ENCODE peak calls at places on chromosomes 11 and 22, in seven cellular contexts. P is body of pancreas, L is endodermal cell, U is colonic mucosa, Y is brain microvascular endothelial cell, Z is coronary artery, W is uterus. K is an unnamed sample.

GRCh38 chr22:47250995-47251765 is 488.7 kb downstream of the TBC1D22A start:
- DNase-seq in P (no peak), L (no peak), U (no peak), Y (no peak), Z (peak), W (no peak), K (no peak)

GRCh38 chr22:22816766-22817410 is 70.7 kb upstream of the IGLL5 start:
- DNase-seq in P (no peak), L (no peak), U (no peak), Y (no peak), Z (no peak), W (no peak), K (no peak)

GRCh38 chr11:16986434-16987204 is 27.6 kb downstream of the PLEKHA7 start:
- DNase-seq in P (peak), L (peak), U (peak), Y (no peak), Z (no peak), W (peak), K (no peak)

GRCh38 chr11:12784987-12785386 is 110.8 kb downstream of the TEAD1 start:
- DNase-seq in P (no peak), L (no peak), U (no peak), Y (no peak), Z (no peak), W (no peak), K (no peak)

GRCh38 chr11:130737866-130738431 is 178.3 kb downstream of the SNX19 start:
- DNase-seq in P (peak), L (peak), U (no peak), Y (peak), Z (no peak), W (peak), K (peak)

GRCh38 chr11:57567512-57568329 is at the start of gene UBE2L6:
- DNase-seq in P (peak), L (peak), U (peak), Y (no peak), Z (peak), W (peak), K (peak)

GRCh38 chr11:121459413-121460041 is 6.8 kb upstream of the SORL1-AS1 start:
- DNase-seq in P (no peak), L (no peak), U (no peak), Y (no peak), Z (no peak), W (no peak), K (no peak)

GRCh38 chr22:45407793-45408192 is 5.6 kb downstream of the SMC1B start:
- DNase-seq in P (no peak), L (no peak), U (no peak), Y (no peak), Z (no peak), W (no peak), K (no peak)

GRCh38 chr22:27476729-27477128 is 324.8 kb downstream of the MN1 start:
- DNase-seq in P (no peak), L (no peak), U (no peak), Y (peak), Z (no peak), W (no peak), K (peak)

GRCh38 chr11:134667175-134667500 is 255.1 kb upstream of the B3GAT1 start:
- DNase-seq in P (no peak), L (no peak), U (no peak), Y (no peak), Z (no peak), W (no peak), K (no peak)

GRCh38 chr11:110250168-110250567 is 46.2 kb downstream of the RDX start:
- DNase-seq in P (no peak), L (no peak), U (no peak), Y (no peak), Z (no peak), W (no peak), K (no peak)

GRCh38 chr22:48576333-48577013 is 1251.2 kb downstream of the BRD1 start:
- DNase-seq in P (no peak), L (peak), U (no peak), Y (no peak), Z (no peak), W (no peak), K (peak)

GRCh38 chr11:22688914-22689313 is 22.5 kb downstream of the GAS2 start:
- DNase-seq in P (no peak), L (no peak), U (no peak), Y (no peak), Z (no peak), W (no peak), K (no peak)

GRCh38 chr11:119483881-119484371 is 61.0 kb upstream of the THY1 start:
- DNase-seq in P (no peak), L (peak), U (no peak), Y (no peak), Z (peak), W (peak), K (no peak)

GRCh38 chr22:30175743-30176288 is 70.7 kb downstream of the LIF start:
- DNase-seq in P (no peak), L (no peak), U (no peak), Y (no peak), Z (no peak), W (no peak), K (no peak)

GRCh38 chr11:126669416-126669815 is 313.9 kb downstream of the ST3GAL4 start:
- DNase-seq in P (no peak), L (no peak), U (no peak), Y (no peak), Z (no peak), W (no peak), K (peak)

GRCh38 chr11:82671451-82671850 is 62.2 kb downstream of the FAM181B start:
- DNase-seq in P (no peak), L (no peak), U (no peak), Y (no peak), Z (no peak), W (no peak), K (no peak)

GRCh38 chr11:1113405-1114201 is 38.9 kb downstream of the MUC2 start:
- DNase-seq in P (no peak), L (peak), U (no peak), Y (no peak), Z (peak), W (no peak), K (no peak)

GRCh38 chr22:49966041-49966715 is 5.6 kb downstream of the PIM3 start:
- DNase-seq in P (peak), L (peak), U (peak), Y (no peak), Z (peak), W (peak), K (no peak)

GRCh38 chr22:49965291-49966040 is 4.9 kb downstream of the PIM3 start:
- DNase-seq in P (peak), L (no peak), U (peak), Y (no peak), Z (peak), W (peak), K (no peak)

GRCh38 chr22:49964136-49964492 is 3.5 kb downstream of the PIM3 start:
- DNase-seq in P (peak), L (no peak), U (no peak), Y (no peak), Z (no peak), W (peak), K (no peak)

GRCh38 chr22:49963647-49964026 is 3.1 kb downstream of the PIM3 start:
- DNase-seq in P (peak), L (no peak), U (peak), Y (no peak), Z (no peak), W (peak), K (no peak)

GRCh38 chr22:49964493-49965290 is 4.1 kb downstream of the PIM3 start:
- DNase-seq in P (peak), L (peak), U (peak), Y (no peak), Z (peak), W (peak), K (no peak)
- H3K4me3 ChIP-seq in P (no peak), L (no peak), U (peak), Y (no peak), Z (peak), W (no peak), K (no peak)

GRCh38 chr11:89405629-89406028 is 85.5 kb downstream of the NOX4 start:
- DNase-seq in P (no peak), L (no peak), U (no peak), Y (no peak), Z (no peak), W (no peak), K (peak)
- TF ChIP-seq CTCF in P (no peak), L (peak), U (no peak), Y (peak), Z (no peak), W (no peak), K (peak)

GRCh38 chr11:27402450-27402849 is 39.4 kb upstream of the CCDC34 start:
- DNase-seq in P (no peak), L (no peak), U (peak), Y (no peak), Z (no peak), W (no peak), K (no peak)
- H3K4me3 ChIP-seq in P (no peak), L (no peak), U (no peak), Y (no peak), Z (no peak), W (no peak), K (no peak)

GRCh38 chr11:68837583-68838571 is 3.8 kb downstream of the CPT1A start:
- DNase-seq in P (no peak), L (no peak), U (no peak), Y (no peak), Z (no peak), W (no peak), K (no peak)
- TF ChIP-seq CTCF in P (no peak), L (no peak), U (no peak), Y (no peak), Z (no peak), W (no peak), K (no peak)

GRCh38 chr11:118223576-118223975 is 1.2 kb downstream of the JAML start:
- DNase-seq in P (no peak), L (no peak), U (no peak), Y (no peak), Z (no peak), W (no peak), K (no peak)
- H3K4me3 ChIP-seq in P (no peak), L (no peak), U (peak), Y (no peak), Z (no peak), W (no peak), K (no peak)

GRCh38 chr11:107999759-108000455 is 8.8 kb upstream of the CUL5 start:
- DNase-seq in P (no peak), L (peak), U (no peak), Y (peak), Z (no peak), W (no peak), K (peak)
- TF ChIP-seq CTCF in P (peak), L (peak), U (peak), Y (peak), Z (no peak), W (peak), K (peak)

GRCh38 chr11:6320411-6321207 is at the start of gene CAVIN3:
- DNase-seq in P (peak), L (peak), U (peak), Y (peak), Z (peak), W (peak), K (peak)

GRCh38 chr11:6321961-6322362 is 1.7 kb upstream of the CAVIN3 start:
- DNase-seq in P (no peak), L (peak), U (no peak), Y (peak), Z (no peak), W (no peak), K (peak)

GRCh38 chr11:6319879-6320410 is 356 bp downstream of the CAVIN3 start:
- DNase-seq in P (peak), L (peak), U (peak), Y (peak), Z (peak), W (peak), K (peak)

GRCh38 chr11:6321356-6321755 is 1.1 kb upstream of the CAVIN3 start:
- DNase-seq in P (no peak), L (peak), U (peak), Y (no peak), Z (peak), W (peak), K (no peak)

DNA sequence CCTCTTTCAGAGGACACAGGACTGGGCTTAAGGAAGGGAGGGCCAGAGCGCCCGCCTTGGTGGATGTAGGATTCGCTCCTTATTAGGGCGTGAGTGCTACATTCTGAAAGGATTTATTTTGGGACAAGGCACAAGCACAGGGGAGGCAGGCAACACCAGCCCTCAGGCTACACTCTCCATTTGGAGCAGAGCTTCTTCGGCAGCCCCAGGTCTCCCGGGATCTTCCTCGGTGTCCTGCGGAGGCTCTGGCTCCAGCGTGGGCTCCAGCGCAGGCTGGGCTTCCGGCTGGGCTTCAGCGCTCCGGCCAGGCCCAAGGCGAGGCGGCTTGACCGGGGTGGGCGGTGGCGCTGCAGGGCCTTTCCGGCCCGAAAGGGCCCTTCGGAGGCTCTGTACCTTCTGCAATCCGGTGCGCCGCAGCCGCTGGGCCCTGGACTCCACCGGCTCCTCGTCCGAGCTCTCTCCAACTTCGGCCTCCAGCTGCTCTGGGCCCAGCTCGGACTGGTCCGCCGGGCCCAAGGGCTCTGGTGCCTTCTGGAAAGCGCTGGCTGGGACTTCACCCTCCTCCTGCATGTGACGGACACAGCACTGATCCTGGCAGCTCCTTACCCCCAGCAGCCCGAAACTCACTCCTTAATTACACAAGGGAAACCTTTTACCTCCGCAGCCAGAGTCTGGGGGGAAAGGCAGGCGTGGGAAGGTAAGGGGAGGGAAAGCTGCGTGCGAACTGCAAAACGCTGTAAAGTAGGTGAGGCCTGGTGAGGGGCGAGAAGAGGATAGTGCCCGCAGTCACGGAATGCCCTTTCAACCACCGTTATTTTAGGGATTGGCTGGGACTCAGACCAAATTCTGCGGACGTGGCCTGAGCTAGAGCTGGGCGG is 1.1 kb downstream of the CAVIN3 start:
- DNase-seq in P (peak), L (peak), U (no peak), Y (peak), Z (peak), W (peak), K (peak)
- H3K4me3 ChIP-seq in P (peak), L (peak), U (peak), Y (peak), Z (peak), W (peak), K (peak)

GRCh38 chr11:96459751-96460150 is 69.9 kb downstream of the JRKL start:
- DNase-seq in P (no peak), L (no peak), U (no peak), Y (no peak), Z (no peak), W (no peak), K (no peak)
- TF ChIP-seq CTCF in P (no peak), L (no peak), U (no peak), Y (no peak), Z (no peak), W (no peak), K (no peak)